ENCODE peak calls at places on chromosome 15, in five cellular contexts. M is GM13977; E is A673; S is B cell; H is activated CD8-positive, alpha-beta T cell treated with anti-CD3 and anti-CD28 coated beads for 36 hours. I is an unnamed sample.

GRCh38 chr15:68415061-68415460 is 16.9 kb downstream of the ITGA11 start:
- DNase-seq in M (no peak), E (no peak), S (peak; percentile 2), H (no peak), I (no peak)

GRCh38 chr15:84402856-84403608 is 167.5 kb downstream of the GOLGA6L4 start:
- DNase-seq in M (no peak), E (no peak), S (peak; percentile 32), H (no peak), I (no peak)

GRCh38 chr15:94453227-94453626 is 221.9 kb downstream of the MCTP2 start:
- DNase-seq in M (no peak), E (no peak), S (no peak), H (no peak), I (no peak)

GRCh38 chr15:67794832-67795574 is 30.3 kb upstream of the SKOR1 start:
- DNase-seq in M (no peak), E (no peak), S (no peak), H (peak; percentile 83), I (no peak)

GRCh38 chr15:48695088-48695834 is 49.8 kb upstream of the FBN1 start:
- DNase-seq in M (no peak), E (peak; percentile 4), S (no peak), H (no peak), I (no peak)

GRCh38 chr15:70783041-70783440 is 19.7 kb upstream of the UACA start:
- DNase-seq in M (no peak), E (no peak), S (no peak), H (no peak), I (no peak)

GRCh38 chr15:28989239-28989830 is 103.6 kb downstream of the APBA2 start:
- DNase-seq in M (no peak), E (peak; percentile 5), S (no peak), H (peak; percentile 68), I (peak; percentile 6)

GRCh38 chr15:35697549-35698299 is 151.8 kb upstream of the DPH6 start:
- DNase-seq in M (no peak), E (peak; percentile 28), S (no peak), H (no peak), I (peak; percentile 18)

GRCh38 chr15:101068961-101069734 is 150.0 kb downstream of the LRRK1 start:
- DNase-seq in M (no peak), E (no peak), S (no peak), H (no peak), I (peak; percentile 38)

GRCh38 chr15:90345859-90346258 is 6.2 kb upstream of the ZNF774 start:
- DNase-seq in M (no peak), E (no peak), S (no peak), H (no peak), I (no peak)

GRCh38 chr15:42736793-42737528 is at the start of gene CDAN1:
- DNase-seq in M (peak; percentile 100), E (peak; percentile 90), S (peak; percentile 87), H (peak; percentile 92), I (peak; percentile 97)

GRCh38 chr15:35444557-35445204 is 101.3 kb downstream of the DPH6 start:
- DNase-seq in M (peak; percentile 45), E (peak; percentile 62), S (no peak), H (no peak), I (peak; percentile 15)

GRCh38 chr15:90097475-90097874 is 4.8 kb downstream of the IDH2 start:
- DNase-seq in M (peak; percentile 61), E (no peak), S (peak; percentile 75), H (peak; percentile 83), I (no peak)

GRCh38 chr15:75171408-75171807 is 30.3 kb upstream of the C15orf39 start:
- DNase-seq in M (no peak), E (no peak), S (no peak), H (peak; percentile 61), I (no peak)

GRCh38 chr15:70563561-70564095 is 199.7 kb downstream of the UACA start:
- DNase-seq in M (no peak), E (no peak), S (no peak), H (no peak), I (no peak)

GRCh38 chr15:57662091-57662744 is 44.3 kb upstream of the POLR2M start:
- DNase-seq in M (no peak), E (no peak), S (no peak), H (no peak), I (no peak)

GRCh38 chr15:59540654-59541053 is 70.9 kb upstream of the GCNT3 start:
- DNase-seq in M (no peak), E (no peak), S (no peak), H (no peak), I (no peak)

GRCh38 chr15:30929064-30929669 is 25.5 kb downstream of the FAN1 start:
- DNase-seq in M (no peak), E (peak; percentile 28), S (no peak), H (no peak), I (no peak)

GRCh38 chr15:93031103-93031464 is 57.9 kb downstream of the RGMA start:
- DNase-seq in M (no peak), E (no peak), S (no peak), H (no peak), I (no peak)

GRCh38 chr15:25862469-25863066 is 559 bp downstream of the ATP10A start:
- DNase-seq in M (no peak), E (no peak), S (no peak), H (peak; percentile 53), I (no peak)
- TF ChIP-seq CTCF in M (no peak), E (no peak), S (no peak), H (no peak), I (no peak)

GRCh38 chr15:86055688-86056087 is 24.0 kb upstream of the AGBL1 start:
- DNase-seq in M (no peak), E (no peak), S (no peak), H (no peak), I (no peak)
- TF ChIP-seq CTCF in M (no peak), E (no peak), S (no peak), H (no peak), I (no peak)

GRCh38 chr15:80618666-80619481 is 76.2 kb upstream of the ABHD17C start:
- DNase-seq in M (no peak), E (no peak), S (no peak), H (no peak), I (no peak)

GRCh38 chr15:80620931-80621330 is 74.2 kb upstream of the ABHD17C start:
- DNase-seq in M (no peak), E (no peak), S (no peak), H (no peak), I (no peak)

GRCh38 chr15:80615783-80616391 is 79.2 kb upstream of the ABHD17C start:
- DNase-seq in M (no peak), E (peak; percentile 52), S (no peak), H (no peak), I (no peak)

GRCh38 chr15:80620141-80620540 is 75.0 kb upstream of the ABHD17C start:
- DNase-seq in M (no peak), E (no peak), S (no peak), H (no peak), I (no peak)

DNA sequence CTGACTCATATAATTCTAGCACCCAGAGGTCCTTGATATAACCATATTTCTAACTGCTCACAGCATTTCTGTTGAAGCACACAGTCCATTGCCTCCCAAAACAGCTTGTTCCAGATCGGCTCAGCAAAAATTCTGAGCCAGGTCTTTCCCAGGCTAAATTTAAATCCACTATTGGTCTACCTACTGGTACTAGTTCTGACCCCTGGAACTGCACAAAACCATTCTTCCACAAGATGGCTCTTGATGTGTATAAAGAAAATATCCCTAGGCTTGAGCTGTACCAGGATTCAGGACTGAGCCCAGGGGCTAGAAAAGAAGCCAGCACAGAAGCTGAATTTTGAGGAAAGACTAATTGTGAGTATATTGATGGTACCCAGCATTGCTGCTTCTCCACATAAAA is 75.4 kb upstream of the ABHD17C start:
- DNase-seq in M (no peak), E (no peak), S (no peak), H (no peak), I (no peak)
- TF ChIP-seq CTCF in M (no peak), E (peak; percentile 21), S (no peak), H (no peak), I (no peak)

GRCh38 chr15:63025460-63025859 is 17.1 kb upstream of the TPM1 start:
- DNase-seq in M (no peak), E (no peak), S (no peak), H (no peak), I (no peak)
- TF ChIP-seq CTCF in M (no peak), E (peak; percentile 19), S (no peak), H (no peak), I (no peak)

GRCh38 chr15:80234883-80235282 is 17.1 kb downstream of the CTXND1 start:
- DNase-seq in M (peak; percentile 57), E (peak; percentile 35), S (no peak), H (peak; percentile 68), I (peak; percentile 51)
- TF ChIP-seq CTCF in M (peak; percentile 60), E (peak; percentile 58), S (peak; percentile 47), H (peak; percentile 38), I (peak; percentile 60)

I was measured in endothelial cell.